ENCODE peak calls at places on chromosomes 3 and 15, in nine cellular contexts. R is H9; W is mammary epithelial cell; T is CD4-positive, alpha-beta T cell; C is left ventricle myocardium inferior; L is astrocyte; Q is AG04450; P is heart right ventricle; G is ovary. I is an unnamed sample.

GRCh38 chr15:98484914-98485313 is 163.4 kb upstream of the IGF1R start:
- DNase-seq in T (no peak), G (no peak), R (no peak), C (no peak), W (no peak), P (no peak), L (no peak), Q (no peak), I (no peak)

GRCh38 chr3:101497803-101498202 is 15.2 kb downstream of the SENP7 start:
- DNase-seq in R (no peak), T (no peak), L (no peak), G (no peak), W (no peak), P (no peak), Q (no peak), C (no peak), I (no peak)

GRCh38 chr3:143135150-143135549 is 15.6 kb downstream of the CHST2 start:
- DNase-seq in G (no peak), R (no peak), Q (peak), P (no peak), T (no peak), W (peak), L (peak), C (no peak), I (peak)

GRCh38 chr15:31393441-31394091 is 66.9 kb downstream of the KLF13 start:
- DNase-seq in T (no peak), W (no peak), R (no peak), L (no peak), G (peak), Q (no peak), P (no peak), C (peak), I (no peak)

GRCh38 chr3:77081240-77081661 is 41.4 kb downstream of the ROBO2 start:
- DNase-seq in W (peak), C (peak), G (peak), P (peak), Q (peak), R (no peak), L (peak), T (no peak), I (no peak)

GRCh38 chr15:61195116-61196002 is 33.7 kb downstream of the RORA start:
- DNase-seq in G (no peak), P (no peak), R (no peak), Q (no peak), W (peak), C (no peak), L (peak), T (no peak), I (no peak)

GRCh38 chr3:59235221-59236012 is 185.6 kb upstream of the CFAP20DC start:
- DNase-seq in C (no peak), L (no peak), W (no peak), Q (no peak), T (no peak), R (no peak), P (no peak), G (no peak), I (no peak)

GRCh38 chr15:76904461-76905012 is 603 bp downstream of the SCAPER start:
- DNase-seq in P (peak), R (peak), T (no peak), Q (no peak), W (peak), C (no peak), G (peak), L (no peak), I (peak)

GRCh38 chr3:45852828-45853227 is 10.9 kb upstream of the LZTFL1 start:
- DNase-seq in R (no peak), T (no peak), C (no peak), G (no peak), P (no peak), L (no peak), Q (no peak), W (no peak), I (no peak)

GRCh38 chr3:50604110-50604621 is 7.4 kb downstream of the CISH start:
- DNase-seq in Q (no peak), C (no peak), L (no peak), G (no peak), P (no peak), R (no peak), W (no peak), T (no peak), I (no peak)

GRCh38 chr3:172330413-172330812 is 117.8 kb downstream of the GHSR start:
- DNase-seq in P (no peak), Q (no peak), R (no peak), W (no peak), L (no peak), C (no peak), G (no peak), T (no peak), I (no peak)

GRCh38 chr15:97482521-97482920 is 478.0 kb upstream of the ARRDC4 start:
- DNase-seq in G (no peak), C (no peak), L (no peak), W (no peak), Q (no peak), T (no peak), P (no peak), R (peak), I (no peak)

GRCh38 chr3:31361391-31362273 is 171.1 kb upstream of the STT3B start:
- DNase-seq in R (no peak), L (peak), W (peak), Q (no peak), P (no peak), G (no peak), C (no peak), T (no peak), I (no peak)

GRCh38 chr15:47293763-47294162 is 423.5 kb upstream of the SEMA6D start:
- DNase-seq in T (no peak), G (peak), P (peak), W (peak), C (peak), Q (peak), R (no peak), L (peak), I (no peak)

GRCh38 chr15:86834115-86834863 is 754.6 kb downstream of the AGBL1 start:
- DNase-seq in G (no peak), C (peak), Q (no peak), R (no peak), P (peak), T (no peak), L (no peak), W (no peak), I (no peak)

GRCh38 chr3:65605876-65606432 is 432.8 kb downstream of the MAGI1 start:
- DNase-seq in G (no peak), L (no peak), Q (no peak), R (no peak), P (no peak), W (peak), C (no peak), T (no peak), I (no peak)

GRCh38 chr3:169002689-169003088 is 660.8 kb downstream of the MECOM start:
- DNase-seq in W (peak), C (no peak), P (no peak), R (no peak), Q (no peak), L (no peak), T (no peak), G (no peak), I (no peak)

GRCh38 chr3:48372377-48372770 is 355 bp downstream of the FBXW12 start:
- DNase-seq in R (no peak), C (no peak), L (no peak), P (no peak), G (no peak), T (no peak), Q (no peak), W (no peak), I (no peak)

GRCh38 chr3:8658326-8659212 is 14.0 kb upstream of the SSUH2 start:
- DNase-seq in T (no peak), G (peak), L (peak), Q (no peak), R (no peak), W (no peak), P (peak), C (peak), I (peak)

GRCh38 chr3:169430687-169431404 is 232.7 kb downstream of the MECOM start:
- DNase-seq in L (peak), P (peak), C (no peak), Q (no peak), T (no peak), G (no peak), R (no peak), W (peak), I (no peak)

GRCh38 chr3:22089284-22089683 is 338.3 kb upstream of the ZNF385D start:
- DNase-seq in T (no peak), R (peak), C (no peak), G (no peak), L (no peak), Q (no peak), W (peak), P (no peak), I (no peak)
- TF ChIP-seq CTCF in T (no peak), R (peak), C (peak), G (no peak), L (peak), Q (peak), W (peak), P (peak), I (peak)

DNA sequence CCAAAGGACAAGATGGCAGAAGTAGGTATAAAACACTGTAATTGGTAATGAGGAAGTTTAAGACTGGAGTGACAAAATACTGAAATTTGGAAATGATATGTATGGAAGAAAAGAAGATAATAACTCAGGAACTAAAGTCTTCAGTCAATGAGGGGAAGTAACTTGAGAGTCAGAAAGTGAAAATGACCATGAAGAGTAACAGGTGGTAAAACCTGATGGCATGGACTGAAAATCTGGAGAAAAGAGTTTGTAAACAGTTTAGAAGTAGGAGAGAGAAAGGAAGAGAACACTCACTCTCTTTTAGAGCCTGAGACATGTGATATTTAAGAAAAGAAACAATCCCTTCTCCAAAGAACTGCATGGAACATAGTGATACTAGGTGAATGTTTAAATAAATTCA is 387.9 kb downstream of the PYDC2 start:
- DNase-seq in P (no peak), L (no peak), G (no peak), T (no peak), W (no peak), C (no peak), R (no peak), Q (no peak), I (no peak)
- H3K27ac ChIP-seq in P (no peak), L (no peak), G (no peak), T (no peak), W (no peak), C (no peak), R (no peak), Q (no peak), I (no peak)

GRCh38 chr3:57582470-57583168 is 14.5 kb downstream of the ARF4 start:
- DNase-seq in R (peak), T (no peak), Q (no peak), L (no peak), P (no peak), G (no peak), C (no peak), W (peak), I (no peak)
- TF ChIP-seq CTCF in R (peak), T (no peak), Q (peak), L (no peak), P (no peak), G (no peak), C (peak), W (peak), I (no peak)

GRCh38 chr3:194974468-194975135 is 288.9 kb downstream of the FAM43A start:
- DNase-seq in T (no peak), W (no peak), L (no peak), C (no peak), R (no peak), G (no peak), Q (no peak), P (no peak), I (no peak)

GRCh38 chr3:194976049-194976451 is 290.4 kb downstream of the FAM43A start:
- DNase-seq in W (no peak), T (no peak), Q (no peak), C (no peak), G (no peak), P (no peak), L (no peak), R (no peak), I (no peak)

GRCh38 chr3:194979173-194979572 is 291.8 kb downstream of the XXYLT1 start:
- DNase-seq in Q (no peak), W (no peak), C (no peak), R (no peak), T (no peak), G (no peak), P (no peak), L (no peak), I (no peak)

GRCh38 chr3:194977341-194977740 is 291.7 kb downstream of the FAM43A start:
- DNase-seq in Q (no peak), R (no peak), G (no peak), W (no peak), P (no peak), C (no peak), L (no peak), T (no peak), I (no peak)

GRCh38 chr3:194976813-194977322 is 291.2 kb downstream of the FAM43A start:
- DNase-seq in L (no peak), W (no peak), C (no peak), P (no peak), T (no peak), Q (no peak), R (no peak), G (no peak), I (no peak)
- H3K27ac ChIP-seq in L (no peak), W (no peak), C (no peak), P (no peak), T (no peak), Q (no peak), R (no peak), G (no peak), I (no peak)

GRCh38 chr3:136753112-136753939 is 1.1 kb upstream of the STAG1 start:
- DNase-seq in L (no peak), G (no peak), Q (no peak), T (no peak), R (no peak), C (no peak), W (no peak), P (no peak), I (no peak)
- TF ChIP-seq CTCF in L (no peak), G (no peak), Q (no peak), T (no peak), R (no peak), C (no peak), W (peak), P (no peak), I (no peak)

GRCh38 chr15:56923174-56923579 is 4.7 kb downstream of the TCF12 start:
- DNase-seq in L (no peak), Q (no peak), P (no peak), C (no peak), G (no peak), R (no peak), W (no peak), T (no peak), I (no peak)
- H3K27ac ChIP-seq in L (no peak), Q (no peak), P (peak), C (peak), G (no peak), R (no peak), W (no peak), T (no peak), I (no peak)

DNA sequence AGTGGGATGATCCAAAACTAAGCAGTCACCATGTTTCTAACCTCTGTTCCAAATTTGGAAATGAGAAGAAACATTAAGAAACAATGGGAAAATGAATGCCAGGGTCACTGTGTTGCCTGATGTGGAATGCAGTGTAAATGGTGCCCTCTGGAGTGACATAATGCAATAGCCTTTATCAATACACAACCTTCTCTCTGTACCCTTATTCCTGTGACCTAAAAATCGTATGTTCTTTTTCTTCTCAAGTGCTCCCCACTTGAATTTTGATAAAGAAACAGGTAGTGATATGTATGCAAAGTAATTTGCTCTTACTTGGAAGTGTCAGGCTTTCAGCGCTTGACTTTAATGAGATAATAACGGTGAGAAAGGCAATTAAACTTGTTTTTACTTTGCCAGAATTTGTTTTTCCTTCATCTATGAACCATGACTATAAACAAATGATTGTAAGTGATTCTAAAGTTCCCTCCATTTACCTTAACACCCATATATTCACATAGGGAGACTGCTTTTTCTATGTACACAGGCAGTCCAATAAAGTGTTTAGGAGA is 145.8 kb upstream of the THRB start:
- DNase-seq in P (no peak), W (peak), T (no peak), G (no peak), R (no peak), Q (no peak), L (peak), C (no peak), I (no peak)
- TF ChIP-seq CTCF in P (peak), W (peak), T (no peak), G (no peak), R (peak), Q (peak), L (peak), C (peak), I (peak)

I was measured in left lung.